ENCODE peak calls at places on chromosomes 5 and 9, in four cellular contexts. L is stimulated activated CD8-positive, alpha-beta memory T cell treated with anti-CD3 and anti-CD28 coated beads, Interleukin-15, amount 100 ng/mL, for 1 hour; C is activated CD8-positive, alpha-beta memory T cell treated with anti-CD3 and anti-CD28 coated beads, Interleukin-2, amount 10 ng/mL, durations not matched to agents 7 days and 5 days; H is activated CD4-positive, alpha-beta memory T cell treated with anti-CD3 and anti-CD28 coated beads, Interleukin-2, amount 10 ng/mL, durations not matched to agents 7 days and 5 days. D is an unnamed sample.

GRCh38 chr9:38619556-38620447 is 594 bp downstream of the ANKRD18A start:
- DNase-seq in L (no peak), C (peak; percentile 40), H (peak; percentile 29), D (no peak)

GRCh38 chr5:140175367-140176027 is 509 bp downstream of the CYSTM1 start:
- DNase-seq in L (peak; percentile 24), C (peak; percentile 82), H (peak; percentile 72), D (no peak)

GRCh38 chr5:43006411-43007202 is 33.5 kb downstream of the ANXA2R start:
- DNase-seq in L (no peak), C (no peak), H (no peak), D (no peak)

GRCh38 chr9:26789959-26790358 is 102.6 kb downstream of the CAAP1 start:
- DNase-seq in L (no peak), C (no peak), H (no peak), D (no peak)

GRCh38 chr5:157651623-157652376 is 438 bp downstream of the SOX30 start:
- DNase-seq in L (peak; percentile 49), C (peak; percentile 88), H (peak; percentile 86), D (no peak)

GRCh38 chr5:160685695-160686094 is 166.3 kb downstream of the ATP10B start:
- DNase-seq in L (no peak), C (no peak), H (no peak), D (no peak)

GRCh38 chr9:131308452-131308851 is 18.9 kb downstream of the PLPP7 start:
- DNase-seq in L (no peak), C (no peak), H (no peak), D (no peak)

GRCh38 chr9:118283488-118283887 is 579.3 kb downstream of the TLR4 start:
- DNase-seq in L (no peak), C (no peak), H (no peak), D (no peak)

GRCh38 chr5:86143837-86144236 is 473.9 kb upstream of the COX7C start:
- DNase-seq in L (no peak), C (no peak), H (no peak), D (no peak)